ENCODE peak calls at places on chromosomes 7 and 10, in eight cellular contexts. S is effector CD4-positive, alpha-beta T cell; Q is B cell; R is endothelial cell; C is mucosa of gallbladder; B is epithelial cell of proximal tubule; O is stimulated activated CD8-positive, alpha-beta memory T cell treated with anti-CD3 and anti-CD28 coated beads, Interleukin-4, amount 100 ng/mL, for 24 hours; H is skeletal muscle cell. D is an unnamed sample.

GRCh38 chr10:17682236-17682946 is 38.4 kb downstream of the STAM start:
- DNase-seq in H (no peak), O (no peak), Q (no peak), S (no peak), B (no peak), R (no peak), C (no peak), D (no peak)

GRCh38 chr10:22230331-22230833 is 12.6 kb upstream of the EBLN1 start:
- DNase-seq in Q (peak; percentile 22), C (no peak), B (no peak), S (peak; percentile 15), R (peak; percentile 15), O (no peak), H (peak; percentile 16), D (no peak)

GRCh38 chr7:123637203-123637602 is 18.5 kb upstream of the LMOD2 start:
- DNase-seq in Q (no peak), S (no peak), C (no peak), H (no peak), R (no peak), B (no peak), O (no peak), D (no peak)

GRCh38 chr7:155208681-155209477 is 88.8 kb upstream of the INSIG1 start:
- DNase-seq in O (no peak), Q (no peak), R (no peak), S (no peak), H (no peak), C (no peak), B (no peak), D (no peak)

GRCh38 chr7:22949944-22950343 is 64.0 kb downstream of the HYCC1 start:
- DNase-seq in S (no peak), C (no peak), O (no peak), B (no peak), Q (no peak), R (no peak), H (no peak), D (no peak)

GRCh38 chr7:85405016-85405415 is 218.2 kb upstream of the SEMA3D start:
- DNase-seq in Q (no peak), R (no peak), S (no peak), O (no peak), B (no peak), H (no peak), C (no peak), D (no peak)

GRCh38 chr7:14219125-14219524 is 229.7 kb upstream of the ETV1 start:
- DNase-seq in R (no peak), S (no peak), Q (no peak), H (no peak), B (no peak), O (no peak), C (no peak), D (no peak)

GRCh38 chr10:66717221-66717981 is 208.4 kb upstream of the LRRTM3 start:
- DNase-seq in O (no peak), Q (no peak), S (no peak), R (no peak), C (no peak), B (peak; percentile 31), H (no peak), D (no peak)

GRCh38 chr10:70378122-70378521 is 4.3 kb downstream of the LRRC20 start:
- DNase-seq in C (no peak), O (no peak), S (no peak), Q (no peak), B (peak; percentile 97), H (peak; percentile 84), R (no peak), D (no peak)

GRCh38 chr10:8726087-8726486 is 671.6 kb downstream of the GATA3 start:
- DNase-seq in C (no peak), B (no peak), R (no peak), S (no peak), H (no peak), Q (no peak), O (no peak), D (no peak)

GRCh38 chr10:48448796-48449195 is 142.3 kb downstream of the MAPK8 start:
- DNase-seq in S (no peak), C (no peak), Q (no peak), R (no peak), O (no peak), H (no peak), B (no peak), D (no peak)

GRCh38 chr10:14884082-14884481 is 5.4 kb downstream of the SUV39H2 start:
- DNase-seq in Q (no peak), S (no peak), H (no peak), B (no peak), O (no peak), R (no peak), C (no peak), D (no peak)

GRCh38 chr10:110067960-110068770 is 60.4 kb downstream of the ADD3 start:
- DNase-seq in R (no peak), B (no peak), O (no peak), Q (peak; percentile 30), H (no peak), C (no peak), S (no peak), D (peak; percentile 21)

GRCh38 chr10:100877451-100877850 is 35.3 kb upstream of the SLF2 start:
- DNase-seq in S (no peak), R (no peak), O (no peak), H (no peak), B (no peak), C (no peak), Q (no peak), D (no peak)

GRCh38 chr7:22569586-22570321 is 69.8 kb upstream of the STEAP1B start:
- DNase-seq in B (no peak), C (no peak), R (no peak), H (no peak), Q (no peak), S (no peak), O (no peak), D (no peak)

GRCh38 chr7:156334636-156335035 is 305.9 kb upstream of the RNF32 start:
- DNase-seq in O (no peak), Q (no peak), S (no peak), C (no peak), B (peak; percentile 1), H (no peak), R (no peak), D (no peak)

GRCh38 chr10:89981891-89982290 is 280.5 kb downstream of the KIF20B start:
- DNase-seq in H (peak; percentile 3), O (no peak), S (no peak), R (no peak), B (no peak), C (no peak), Q (no peak), D (no peak)

D was measured in GM12892.